ENCODE peak calls at places on chromosomes 12 and 14, in five cellular contexts. E, I, L, Z and V are unnamed samples. For H3K4me1, the result is how much of the 10 kb centered on the place peaks cover.

GRCh38 chr12:11719678-11720099 is 70.2 kb downstream of the ETV6 start:
- DNase-seq in I (peak), Z (no peak), E (no peak), L (no peak), V (peak)

GRCh38 chr12:6067152-6067916 is 57.1 kb downstream of the VWF start:
- DNase-seq in E (peak), L (no peak), Z (no peak), I (no peak), V (no peak)

GRCh38 chr14:105304565-105304964 is 3.8 kb upstream of the BRF1 start:
- DNase-seq in L (no peak), E (no peak), I (no peak), Z (no peak), V (no peak)

GRCh38 chr12:53005215-53005985 is 856 bp upstream of the EIF4B start:
- DNase-seq in Z (no peak), I (no peak), E (no peak), L (peak), V (peak)

GRCh38 chr14:101590062-101590461 is 28.8 kb downstream of the DIO3 start:
- DNase-seq in Z (no peak), L (peak), E (no peak), I (no peak), V (no peak)

GRCh38 chr14:105153739-105154475 is 14.7 kb downstream of the JAG2 start:
- DNase-seq in I (no peak), E (no peak), Z (no peak), L (no peak), V (no peak)

GRCh38 chr12:57918182-57918581 is 23.2 kb upstream of the ATP23 start:
- DNase-seq in L (no peak), E (no peak), I (no peak), Z (no peak), V (no peak)

GRCh38 chr14:77008541-77008940 is 20.0 kb downstream of the IRF2BPL start:
- DNase-seq in E (no peak), L (no peak), Z (no peak), I (no peak), V (no peak)

GRCh38 chr14:89425931-89426330 is 8.9 kb upstream of the FOXN3 start:
- DNase-seq in E (no peak), I (no peak), L (no peak), Z (peak), V (peak)

GRCh38 chr12:30908389-30909087 is 18.0 kb upstream of the TSPAN11 start:
- DNase-seq in L (no peak), I (no peak), E (no peak), Z (no peak), V (no peak)

GRCh38 chr14:105314287-105315185 is at the start of gene PACS2:
- DNase-seq in I (peak), L (peak), E (peak), Z (no peak), V (peak)

GRCh38 chr12:108724054-108724889 is 7.0 kb downstream of the CORO1C start:
- DNase-seq in Z (no peak), L (no peak), I (no peak), E (no peak), V (no peak)

GRCh38 chr12:124780752-124781685 is 82.6 kb downstream of the SCARB1 start:
- DNase-seq in L (no peak), I (no peak), E (no peak), Z (no peak), V (no peak)

GRCh38 chr12:109737631-109738030 is 24.0 kb downstream of the FAM222A start:
- DNase-seq in E (no peak), L (no peak), Z (no peak), I (no peak), V (no peak)

GRCh38 chr14:64400829-64401459 is 12.8 kb downstream of the MTHFD1 start:
- DNase-seq in I (no peak), L (no peak), E (no peak), Z (no peak), V (no peak)

GRCh38 chr14:36767603-36768281 is 106.1 kb downstream of the PAX9 start:
- DNase-seq in L (no peak), I (no peak), Z (no peak), E (no peak), V (no peak)

GRCh38 chr12:76713130-76713529 is 50.8 kb upstream of the ZDHHC17 start:
- DNase-seq in Z (no peak), E (no peak), L (no peak), I (no peak), V (no peak)

GRCh38 chr12:110640275-110641025 is 26.5 kb downstream of the TCTN1 start:
- DNase-seq in Z (no peak), L (no peak), E (no peak), I (no peak), V (no peak)

GRCh38 chr14:89807151-89807550 is 147.4 kb downstream of the EFCAB11 start:
- DNase-seq in E (no peak), Z (no peak), I (no peak), L (no peak), V (no peak)

GRCh38 chr12:56953314-56953713 is 4.1 kb downstream of the RDH16 start:
- DNase-seq in I (no peak), L (no peak), Z (no peak), E (no peak), V (no peak)

GRCh38 chr12:50390284-50390683 is 6.1 kb downstream of the FAM186A start:
- DNase-seq in L (no peak), E (peak), Z (no peak), I (no peak), V (no peak)

GRCh38 chr12:50387972-50388478 is 8.4 kb downstream of the FAM186A start:
- DNase-seq in L (no peak), E (no peak), I (no peak), Z (no peak), V (no peak)

GRCh38 chr12:50387487-50387886 is 8.9 kb downstream of the FAM186A start:
- DNase-seq in I (no peak), E (no peak), L (no peak), Z (no peak), V (no peak)
- H3K27ac ChIP-seq in I (no peak), E (no peak), L (no peak), Z (no peak), V (no peak)

DNA sequence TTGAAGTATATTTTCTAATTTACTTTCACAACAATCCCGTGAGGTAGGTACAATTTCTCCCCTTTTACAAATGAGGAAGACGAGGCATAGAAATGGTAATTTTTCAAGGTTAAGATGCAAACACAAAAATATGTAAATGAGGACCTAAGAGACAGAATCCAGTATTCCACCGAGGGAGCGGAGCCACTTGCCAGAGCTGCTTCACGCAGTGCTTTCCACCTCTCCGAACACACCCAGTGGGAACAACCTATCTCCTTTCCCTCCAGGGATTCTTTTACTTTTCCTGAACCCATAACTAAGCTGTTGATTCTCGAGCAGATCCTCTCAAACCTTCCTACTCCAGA is 1.6 kb downstream of the DDHD1 start:
- DNase-seq in Z (no peak), L (no peak), I (no peak), E (no peak), V (no peak)
- H3K4me1 ChIP-seq in Z (under half), L (under half), I (under half), E (under half), V (under half)

GRCh38 chr12:26689281-26689841 is 143.6 kb downstream of the ITPR2 start:
- DNase-seq in E (no peak), I (no peak), L (no peak), Z (no peak), V (no peak)
- TF ChIP-seq EP300 in E (no peak), I (no peak), L (no peak), Z (no peak), V (no peak)

GRCh38 chr12:12804432-12804886 is 8.7 kb upstream of the DDX47 start:
- DNase-seq in Z (no peak), L (no peak), I (no peak), E (peak), V (no peak)

GRCh38 chr12:12806784-12807516 is 6.2 kb upstream of the DDX47 start:
- DNase-seq in Z (no peak), E (no peak), L (no peak), I (no peak), V (no peak)

GRCh38 chr12:12811343-12811742 is 1.8 kb upstream of the DDX47 start:
- DNase-seq in Z (no peak), I (no peak), E (no peak), L (no peak), V (no peak)

GRCh38 chr12:12810507-12811143 is 2.5 kb upstream of the DDX47 start:
- DNase-seq in E (no peak), L (no peak), Z (no peak), I (no peak), V (no peak)

GRCh38 chr12:12807970-12808702 is 5.0 kb upstream of the DDX47 start:
- DNase-seq in E (no peak), L (no peak), I (no peak), Z (peak), V (peak)
- H3K27ac ChIP-seq in E (peak), L (peak), I (no peak), Z (peak), V (peak)

GRCh38 chr14:69882915-69883314 is 3.7 kb downstream of the SMOC1 start:
- DNase-seq in E (no peak), I (no peak), L (no peak), Z (no peak), V (no peak)
- H3K4me1 ChIP-seq in E (under half), I (under half), L (under half), Z (under half), V (under half)

DNA sequence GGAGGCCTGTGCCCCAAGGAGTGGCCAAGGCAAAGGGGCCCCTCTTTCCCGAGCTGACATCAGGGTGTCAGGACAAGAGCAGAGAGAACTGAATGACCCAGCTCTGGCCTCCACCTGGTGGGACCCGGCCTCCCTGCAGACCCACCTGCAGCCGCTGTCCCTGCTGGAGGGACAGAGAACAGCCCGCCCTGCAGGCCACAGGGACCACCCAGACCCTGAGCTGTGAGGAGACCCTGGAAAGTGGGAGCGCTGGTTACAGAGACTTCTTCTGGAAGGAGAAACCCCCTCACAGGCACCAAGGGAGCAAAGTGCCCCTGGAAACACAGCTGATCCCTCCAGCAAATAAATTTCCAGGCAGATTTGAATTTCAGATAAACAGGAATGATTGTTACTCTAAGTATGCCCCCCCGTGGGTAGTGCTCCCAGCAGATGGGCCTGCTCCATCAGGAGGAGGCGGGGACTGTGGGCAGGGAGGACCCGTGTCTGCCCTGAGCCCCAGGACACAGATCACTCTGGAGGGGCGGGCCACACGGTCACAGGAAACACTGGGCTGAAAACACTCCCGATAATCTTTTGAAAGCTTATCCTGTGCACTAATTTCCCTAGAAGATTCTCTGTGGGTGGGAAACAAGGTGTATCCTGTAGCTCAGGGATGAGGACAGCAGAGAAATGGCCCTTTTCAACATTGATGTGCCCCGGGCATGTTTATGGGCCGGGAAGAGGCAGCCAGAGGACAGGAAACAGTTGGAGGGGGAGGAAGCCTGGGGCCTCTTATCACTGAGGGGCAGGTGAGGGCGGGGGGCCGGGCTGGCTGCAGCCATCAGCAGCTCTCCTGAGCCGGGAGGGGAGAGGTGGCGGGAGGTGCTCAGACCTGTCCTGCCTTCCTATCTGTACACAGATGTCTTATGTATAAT is 276.0 kb downstream of the ADGRD1 start:
- DNase-seq in L (no peak), E (no peak), Z (no peak), I (no peak), V (no peak)
- TF ChIP-seq EP300 in L (no peak), E (no peak), Z (no peak), I (no peak), V (no peak)

GRCh38 chr12:49825971-49826421 is 2.2 kb downstream of the NCKAP5L start:
- DNase-seq in L (no peak), Z (no peak), E (no peak), I (no peak), V (no peak)
- H3K27ac ChIP-seq in L (no peak), Z (no peak), E (no peak), I (no peak), V (peak)

GRCh38 chr14:68594737-68595380 is 198.0 kb downstream of the ZFP36L1 start:
- DNase-seq in E (no peak), Z (no peak), I (no peak), L (no peak), V (no peak)
- H3K4me1 ChIP-seq in E (under half), Z (under half), I (under half), L (under half), V (under half)

DNA sequence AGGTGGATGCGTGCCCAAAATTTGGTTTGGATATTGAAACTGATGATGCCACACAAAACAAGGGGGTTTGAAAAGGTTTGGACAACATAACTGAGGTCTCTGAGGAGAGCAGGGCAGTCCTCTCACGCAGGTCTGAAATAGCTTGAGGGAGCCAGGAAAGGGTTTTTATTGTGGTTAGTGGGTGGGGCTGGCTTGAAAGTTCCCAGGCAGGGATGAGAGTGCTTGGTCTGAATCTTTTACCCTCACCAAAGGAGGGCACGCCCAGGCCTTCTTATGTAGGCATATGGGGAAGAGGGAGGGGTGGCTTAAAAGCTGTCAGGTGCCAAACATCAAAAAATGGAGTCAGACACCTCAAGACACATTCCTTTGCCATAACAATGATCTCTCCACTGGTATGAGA is 493.1 kb upstream of the CCDC196 start:
- DNase-seq in L (no peak), I (no peak), E (no peak), Z (no peak), V (no peak)
- TF ChIP-seq EP300 in L (no peak), I (no peak), E (no peak), Z (no peak), V (no peak)